ENCODE peak calls at places on chromosomes 1 and 21, in nine cellular contexts. K, V, W, R, L, D, Z, N and T are unnamed samples.

GRCh38 chr21:37061926-37062591 is 10.8 kb downstream of the PIGP start:
- DNase-seq in K (no peak), V (no peak), W (no peak), R (no peak), L (no peak), D (no peak), Z (no peak), N (no peak), T (peak)

GRCh38 chr1:211586538-211586937 is 7.6 kb upstream of the SLC30A1 start:
- DNase-seq in K (no peak), V (no peak), W (no peak), R (no peak), L (no peak), D (no peak), Z (no peak), N (no peak), T (no peak)

GRCh38 chr1:55503663-55504305 is 288.6 kb upstream of the USP24 start:
- DNase-seq in K (no peak), V (no peak), W (no peak), R (no peak), L (no peak), D (peak), Z (no peak), N (no peak), T (no peak)

GRCh38 chr1:53197301-53198205 is 929 bp downstream of the CPT2 start:
- DNase-seq in K (no peak), V (no peak), W (peak), R (no peak), L (no peak), D (no peak), Z (peak), N (peak), T (no peak)

GRCh38 chr1:1198423-1199140 is 7.8 kb downstream of the TNFRSF18 start:
- DNase-seq in K (no peak), V (no peak), W (no peak), R (no peak), L (no peak), D (no peak), Z (no peak), N (no peak), T (no peak)

GRCh38 chr1:103198076-103198475 is 89.8 kb upstream of the COL11A1 start:
- DNase-seq in K (no peak), V (no peak), W (no peak), R (no peak), L (no peak), D (no peak), Z (no peak), N (no peak), T (no peak)

GRCh38 chr1:97925982-97926708 is 5.3 kb upstream of the DPYD start:
- DNase-seq in K (no peak), V (no peak), W (no peak), R (no peak), L (no peak), D (no peak), Z (no peak), N (no peak), T (no peak)

GRCh38 chr1:225896937-225897549 is 8.1 kb upstream of the LEFTY1 start:
- DNase-seq in K (no peak), V (no peak), W (peak), R (no peak), L (no peak), D (no peak), Z (no peak), N (peak), T (no peak)

GRCh38 chr21:44291078-44291935 is 5.6 kb downstream of the AIRE start:
- DNase-seq in K (no peak), V (no peak), W (no peak), R (no peak), L (no peak), D (no peak), Z (no peak), N (no peak), T (no peak)